ENCODE peak calls at places on chromosomes 1 and 21, in eight cellular contexts. One of them, this sample, is unnamed.
A peak's percentile ranks its signal among the peaks of the same experiment; 100 is the strongest.

GRCh38 chr1:190250368-190250767 is 227.3 kb downstream of the BRINP3 start:
- DNase-seq in heart left ventricle: no peak
- DNase-seq in uterus: no peak
- DNase-seq in tibial nerve: no peak
- DNase-seq in breast epithelium: no peak
- DNase-seq in gastrocnemius medialis: no peak
- DNase-seq in HCT116: no peak
- DNase-seq in IMR-90: no peak
- DNase-seq in this sample: no peak

GRCh38 chr1:36204347-36204909 is 19.8 kb upstream of the THRAP3 start:
- DNase-seq in heart left ventricle: peak; percentile 50
- DNase-seq in uterus: no peak
- DNase-seq in tibial nerve: no peak
- DNase-seq in breast epithelium: peak; percentile 84
- DNase-seq in gastrocnemius medialis: peak; percentile 87
- DNase-seq in HCT116: no peak
- DNase-seq in IMR-90: no peak
- DNase-seq in this sample: no peak

GRCh38 chr1:84375965-84376910 is 22.0 kb upstream of the DNASE2B start:
- DNase-seq in heart left ventricle: no peak
- DNase-seq in uterus: no peak
- DNase-seq in tibial nerve: no peak
- DNase-seq in breast epithelium: no peak
- DNase-seq in gastrocnemius medialis: no peak
- DNase-seq in HCT116: no peak
- DNase-seq in IMR-90: peak; percentile 37
- DNase-seq in this sample: no peak

GRCh38 chr1:67201891-67202290 is 35.6 kb downstream of the IL23R start:
- DNase-seq in heart left ventricle: no peak
- DNase-seq in uterus: no peak
- DNase-seq in tibial nerve: no peak
- DNase-seq in breast epithelium: no peak
- DNase-seq in gastrocnemius medialis: no peak
- DNase-seq in HCT116: no peak
- DNase-seq in IMR-90: no peak
- DNase-seq in this sample: no peak

GRCh38 chr1:226181996-226182714 is 4.4 kb downstream of the ACBD3 start:
- DNase-seq in heart left ventricle: peak; percentile 30
- DNase-seq in uterus: peak; percentile 68
- DNase-seq in tibial nerve: peak; percentile 34
- DNase-seq in breast epithelium: no peak
- DNase-seq in gastrocnemius medialis: peak; percentile 70
- DNase-seq in HCT116: peak; percentile 39
- DNase-seq in IMR-90: peak; percentile 59
- DNase-seq in this sample: no peak

GRCh38 chr1:116983112-116983511 is 18.4 kb upstream of the CD101 start:
- DNase-seq in heart left ventricle: no peak
- DNase-seq in uterus: no peak
- DNase-seq in tibial nerve: no peak
- DNase-seq in breast epithelium: no peak
- DNase-seq in gastrocnemius medialis: no peak
- DNase-seq in HCT116: no peak
- DNase-seq in IMR-90: no peak
- DNase-seq in this sample: peak; percentile 34

GRCh38 chr1:19015476-19015875 is 59.0 kb upstream of the IFFO2 start:
- DNase-seq in heart left ventricle: no peak
- DNase-seq in uterus: no peak
- DNase-seq in tibial nerve: no peak
- DNase-seq in breast epithelium: peak; percentile 18
- DNase-seq in gastrocnemius medialis: no peak
- DNase-seq in HCT116: no peak
- DNase-seq in IMR-90: no peak
- DNase-seq in this sample: no peak

GRCh38 chr1:27555700-27556424 is 48.1 kb downstream of the AHDC1 start:
- DNase-seq in heart left ventricle: peak; percentile 76
- DNase-seq in uterus: peak; percentile 73
- DNase-seq in tibial nerve: no peak
- DNase-seq in breast epithelium: no peak
- DNase-seq in gastrocnemius medialis: no peak
- DNase-seq in HCT116: no peak
- DNase-seq in IMR-90: no peak
- DNase-seq in this sample: no peak

GRCh38 chr1:44024903-44025525 is 6.2 kb downstream of the SLC6A9 start:
- DNase-seq in heart left ventricle: no peak
- DNase-seq in uterus: no peak
- DNase-seq in tibial nerve: no peak
- DNase-seq in breast epithelium: no peak
- DNase-seq in gastrocnemius medialis: no peak
- DNase-seq in HCT116: no peak
- DNase-seq in IMR-90: no peak
- DNase-seq in this sample: no peak

GRCh38 chr21:37712204-37712934 is 203.9 kb downstream of the KCNJ6 start:
- DNase-seq in heart left ventricle: peak; percentile 67
- DNase-seq in uterus: peak; percentile 22
- DNase-seq in tibial nerve: peak; percentile 24
- DNase-seq in breast epithelium: peak; percentile 22
- DNase-seq in gastrocnemius medialis: peak; percentile 21
- DNase-seq in HCT116: peak; percentile 53
- DNase-seq in IMR-90: peak; percentile 73
- DNase-seq in this sample: no peak

GRCh38 chr1:176656257-176656995 is 193.5 kb downstream of the PAPPA2 start:
- DNase-seq in heart left ventricle: peak; percentile 47
- DNase-seq in uterus: peak; percentile 12
- DNase-seq in tibial nerve: no peak
- DNase-seq in breast epithelium: no peak
- DNase-seq in gastrocnemius medialis: peak; percentile 63
- DNase-seq in HCT116: no peak
- DNase-seq in IMR-90: peak; percentile 67
- DNase-seq in this sample: no peak

GRCh38 chr1:92916899-92917298 is 44.4 kb downstream of the DIPK1A start:
- DNase-seq in heart left ventricle: no peak
- DNase-seq in uterus: no peak
- DNase-seq in tibial nerve: no peak
- DNase-seq in breast epithelium: no peak
- DNase-seq in gastrocnemius medialis: no peak
- DNase-seq in HCT116: no peak
- DNase-seq in IMR-90: peak; percentile 76
- DNase-seq in this sample: no peak

GRCh38 chr1:162397039-162397448 is 14.9 kb downstream of the SH2D1B start:
- DNase-seq in heart left ventricle: no peak
- DNase-seq in uterus: no peak
- DNase-seq in tibial nerve: no peak
- DNase-seq in breast epithelium: no peak
- DNase-seq in gastrocnemius medialis: no peak
- DNase-seq in HCT116: no peak
- DNase-seq in IMR-90: no peak
- DNase-seq in this sample: no peak

GRCh38 chr1:203291201-203292096 is 13.9 kb upstream of the BTG2 start:
- DNase-seq in heart left ventricle: no peak
- DNase-seq in uterus: no peak
- DNase-seq in tibial nerve: no peak
- DNase-seq in breast epithelium: peak; percentile 55
- DNase-seq in gastrocnemius medialis: no peak
- DNase-seq in HCT116: no peak
- DNase-seq in IMR-90: no peak
- DNase-seq in this sample: no peak

GRCh38 chr1:245678866-245679411 is 524.2 kb downstream of the KIF26B start:
- DNase-seq in heart left ventricle: no peak
- DNase-seq in uterus: no peak
- DNase-seq in tibial nerve: no peak
- DNase-seq in breast epithelium: no peak
- DNase-seq in gastrocnemius medialis: no peak
- DNase-seq in HCT116: no peak
- DNase-seq in IMR-90: no peak
- DNase-seq in this sample: no peak

GRCh38 chr1:81703736-81704463 is 96.8 kb upstream of the ADGRL2 start:
- DNase-seq in heart left ventricle: no peak
- DNase-seq in uterus: no peak
- DNase-seq in tibial nerve: no peak
- DNase-seq in breast epithelium: no peak
- DNase-seq in gastrocnemius medialis: no peak
- DNase-seq in HCT116: no peak
- DNase-seq in IMR-90: peak; percentile 78
- DNase-seq in this sample: no peak

GRCh38 chr1:154607084-154607747 is 770 bp downstream of the ADAR start:
- DNase-seq in heart left ventricle: no peak
- DNase-seq in uterus: no peak
- DNase-seq in tibial nerve: no peak
- DNase-seq in breast epithelium: no peak
- DNase-seq in gastrocnemius medialis: no peak
- DNase-seq in HCT116: no peak
- DNase-seq in IMR-90: peak; percentile 79
- DNase-seq in this sample: no peak

GRCh38 chr1:11045428-11046269 is 1.4 kb downstream of the MASP2 start:
- DNase-seq in heart left ventricle: no peak
- DNase-seq in uterus: peak; percentile 11
- DNase-seq in tibial nerve: no peak
- DNase-seq in breast epithelium: no peak
- DNase-seq in gastrocnemius medialis: no peak
- DNase-seq in HCT116: no peak
- DNase-seq in IMR-90: no peak
- DNase-seq in this sample: no peak

GRCh38 chr1:11044086-11044848 is 2.8 kb downstream of the MASP2 start:
- DNase-seq in heart left ventricle: no peak
- DNase-seq in uterus: peak; percentile 8
- DNase-seq in tibial nerve: no peak
- DNase-seq in breast epithelium: no peak
- DNase-seq in gastrocnemius medialis: no peak
- DNase-seq in HCT116: no peak
- DNase-seq in IMR-90: no peak
- DNase-seq in this sample: no peak

GRCh38 chr1:11044849-11045427 is 2.1 kb downstream of the MASP2 start:
- DNase-seq in heart left ventricle: no peak
- DNase-seq in uterus: peak; percentile 10
- DNase-seq in tibial nerve: no peak
- DNase-seq in breast epithelium: no peak
- DNase-seq in gastrocnemius medialis: no peak
- DNase-seq in HCT116: no peak
- DNase-seq in IMR-90: no peak
- DNase-seq in this sample: no peak

GRCh38 chr1:11046625-11047365 is at the start of gene MASP2:
- DNase-seq in heart left ventricle: no peak
- DNase-seq in uterus: peak; percentile 8
- DNase-seq in tibial nerve: no peak
- DNase-seq in breast epithelium: no peak
- DNase-seq in gastrocnemius medialis: no peak
- DNase-seq in HCT116: no peak
- DNase-seq in IMR-90: no peak
- DNase-seq in this sample: no peak

GRCh38 chr1:11046270-11046566 is 821 bp downstream of the MASP2 start:
- DNase-seq in heart left ventricle: no peak
- DNase-seq in uterus: peak; percentile 8
- DNase-seq in tibial nerve: no peak
- DNase-seq in breast epithelium: no peak
- DNase-seq in gastrocnemius medialis: no peak
- DNase-seq in HCT116: no peak
- DNase-seq in IMR-90: no peak
- DNase-seq in this sample: no peak
- H3K27ac ChIP-seq in heart left ventricle: no peak overlapping the region
- H3K27ac ChIP-seq in uterus: no peak overlapping the region
- H3K27ac ChIP-seq in tibial nerve: no peak overlapping the region
- H3K27ac ChIP-seq in breast epithelium: no peak overlapping the region
- H3K27ac ChIP-seq in gastrocnemius medialis: no peak overlapping the region
- H3K27ac ChIP-seq in HCT116: no peak overlapping the region
- H3K27ac ChIP-seq in IMR-90: no peak overlapping the region
- H3K27ac ChIP-seq in this sample: no peak overlapping the region

GRCh38 chr1:118987431-118988185 is 535 bp downstream of the TBX15 start:
- DNase-seq in heart left ventricle: no peak
- DNase-seq in uterus: no peak
- DNase-seq in tibial nerve: no peak
- DNase-seq in breast epithelium: no peak
- DNase-seq in gastrocnemius medialis: peak; percentile 64
- DNase-seq in HCT116: no peak
- DNase-seq in IMR-90: no peak
- DNase-seq in this sample: no peak
- TF ChIP-seq POLR2A in heart left ventricle: no peak
- TF ChIP-seq POLR2A in uterus: no peak
- TF ChIP-seq POLR2A in tibial nerve: peak; percentile 11
- TF ChIP-seq POLR2A in breast epithelium: peak; percentile 51
- TF ChIP-seq POLR2A in gastrocnemius medialis: peak; percentile 36
- TF ChIP-seq POLR2A in HCT116: no peak
- TF ChIP-seq POLR2A in IMR-90: no peak
- TF ChIP-seq POLR2A in this sample: peak; percentile 4

GRCh38 chr1:151801310-151801820 is 3.9 kb downstream of the LINGO4 start:
- DNase-seq in heart left ventricle: no peak
- DNase-seq in uterus: no peak
- DNase-seq in tibial nerve: no peak
- DNase-seq in breast epithelium: no peak
- DNase-seq in gastrocnemius medialis: no peak
- DNase-seq in HCT116: no peak
- DNase-seq in IMR-90: no peak
- DNase-seq in this sample: no peak
- H3K4me1 ChIP-seq in heart left ventricle: no peaks in the 10 kb centered on the region
- H3K4me1 ChIP-seq in uterus: no peaks in the 10 kb centered on the region
- H3K4me1 ChIP-seq in tibial nerve: no peaks in the 10 kb centered on the region
- H3K4me1 ChIP-seq in breast epithelium: no peaks in the 10 kb centered on the region
- H3K4me1 ChIP-seq in gastrocnemius medialis: no peaks in the 10 kb centered on the region
- H3K4me1 ChIP-seq in HCT116: no peaks in the 10 kb centered on the region
- H3K4me1 ChIP-seq in IMR-90: no peaks in the 10 kb centered on the region
- H3K4me1 ChIP-seq in this sample: no peaks in the 10 kb centered on the region

GRCh38 chr1:2133039-2133878 is 61.3 kb downstream of the FAAP20 start:
- DNase-seq in heart left ventricle: peak; percentile 99
- DNase-seq in uterus: peak; percentile 99
- DNase-seq in tibial nerve: peak; percentile 97
- DNase-seq in breast epithelium: peak; percentile 95
- DNase-seq in gastrocnemius medialis: peak; percentile 88
- DNase-seq in HCT116: peak; percentile 93
- DNase-seq in IMR-90: peak; percentile 99
- DNase-seq in this sample: peak; percentile 99

GRCh38 chr1:2133879-2134215 is 60.7 kb downstream of the FAAP20 start:
- DNase-seq in heart left ventricle: peak; percentile 40
- DNase-seq in uterus: no peak
- DNase-seq in tibial nerve: no peak
- DNase-seq in breast epithelium: no peak
- DNase-seq in gastrocnemius medialis: no peak
- DNase-seq in HCT116: no peak
- DNase-seq in IMR-90: no peak
- DNase-seq in this sample: no peak

GRCh38 chr1:2135425-2135824 is 59.1 kb downstream of the FAAP20 start:
- DNase-seq in heart left ventricle: peak; percentile 79
- DNase-seq in uterus: peak; percentile 60
- DNase-seq in tibial nerve: no peak
- DNase-seq in breast epithelium: peak; percentile 87
- DNase-seq in gastrocnemius medialis: no peak
- DNase-seq in HCT116: no peak
- DNase-seq in IMR-90: peak; percentile 85
- DNase-seq in this sample: no peak

GRCh38 chr1:2134604-2135307 is 59.8 kb downstream of the FAAP20 start:
- DNase-seq in heart left ventricle: no peak
- DNase-seq in uterus: no peak
- DNase-seq in tibial nerve: no peak
- DNase-seq in breast epithelium: peak; percentile 34
- DNase-seq in gastrocnemius medialis: no peak
- DNase-seq in HCT116: no peak
- DNase-seq in IMR-90: no peak
- DNase-seq in this sample: no peak

GRCh38 chr1:2134232-2134603 is 60.4 kb downstream of the FAAP20 start:
- DNase-seq in heart left ventricle: peak; percentile 14
- DNase-seq in uterus: no peak
- DNase-seq in tibial nerve: no peak
- DNase-seq in breast epithelium: no peak
- DNase-seq in gastrocnemius medialis: no peak
- DNase-seq in HCT116: no peak
- DNase-seq in IMR-90: no peak
- DNase-seq in this sample: no peak
- H3K27ac ChIP-seq in heart left ventricle: peak overlapping the region; percentile 85
- H3K27ac ChIP-seq in uterus: peak overlapping the region; percentile 90
- H3K27ac ChIP-seq in tibial nerve: peak overlapping the region; percentile 98
- H3K27ac ChIP-seq in breast epithelium: peak overlapping the region; percentile 89
- H3K27ac ChIP-seq in gastrocnemius medialis: peak overlapping the region; percentile 74
- H3K27ac ChIP-seq in HCT116: no peak overlapping the region
- H3K27ac ChIP-seq in IMR-90: no peak overlapping the region
- H3K27ac ChIP-seq in this sample: peak overlapping the region; percentile 89

GRCh38 chr1:167627865-167628641 is 2.0 kb upstream of the RCSD1 start:
- DNase-seq in heart left ventricle: peak; percentile 45
- DNase-seq in uterus: no peak
- DNase-seq in tibial nerve: no peak
- DNase-seq in breast epithelium: no peak
- DNase-seq in gastrocnemius medialis: peak; percentile 37
- DNase-seq in HCT116: no peak
- DNase-seq in IMR-90: no peak
- DNase-seq in this sample: no peak
- TF ChIP-seq POLR2A in heart left ventricle: no peak
- TF ChIP-seq POLR2A in uterus: no peak
- TF ChIP-seq POLR2A in tibial nerve: no peak
- TF ChIP-seq POLR2A in breast epithelium: no peak
- TF ChIP-seq POLR2A in gastrocnemius medialis: no peak
- TF ChIP-seq POLR2A in HCT116: no peak
- TF ChIP-seq POLR2A in IMR-90: no peak
- TF ChIP-seq POLR2A in this sample: no peak